ENCODE peak calls at places on chromosomes 3 and 15, in five cellular contexts. T is neural crest cell, M is IMR-90, K is mucosa of descending colon, E is HFFc6. W is an unnamed sample.
A peak's percentile ranks its signal among the peaks of the same experiment; 100 is the strongest.

GRCh38 chr3:22372292-22372949 is 621.4 kb upstream of the ZNF385D start:
- DNase-seq in T (peak; percentile 46), M (no peak), K (peak; percentile 37), E (no peak), W (no peak)

GRCh38 chr15:68817304-68818087 is 3.2 kb downstream of the ANP32A start:
- DNase-seq in T (peak; percentile 35), M (peak; percentile 58), K (peak; percentile 85), E (no peak), W (no peak)

GRCh38 chr3:57556459-57557087 is 499 bp downstream of the PDE12 start:
- DNase-seq in T (no peak), M (no peak), K (peak; percentile 67), E (no peak), W (no peak)

GRCh38 chr3:151199569-151200438 is 3.2 kb downstream of the GPR171 start:
- DNase-seq in T (no peak), M (peak; percentile 24), K (no peak), E (no peak), W (no peak)

GRCh38 chr3:5731100-5731499 is 543.6 kb downstream of the EDEM1 start:
- DNase-seq in T (no peak), M (no peak), K (no peak), E (no peak), W (no peak)

GRCh38 chr3:141998674-141999290 is 122.3 kb downstream of the ATP1B3 start:
- DNase-seq in T (no peak), M (peak; percentile 35), K (no peak), E (peak; percentile 22), W (no peak)

GRCh38 chr15:59166601-59167265 is 39.9 kb upstream of the LDHAL6B start:
- DNase-seq in T (no peak), M (no peak), K (no peak), E (no peak), W (no peak)

GRCh38 chr3:34382859-34383258 is 584.4 kb downstream of the PDCD6IP start:
- DNase-seq in T (no peak), M (no peak), K (no peak), E (no peak), W (no peak)

GRCh38 chr3:38154625-38155255 is 10.6 kb upstream of the OXSR1 start:
- DNase-seq in T (no peak), M (no peak), K (no peak), E (no peak), W (no peak)

GRCh38 chr3:55166577-55167555 is 239.0 kb upstream of the LRTM1 start:
- DNase-seq in T (no peak), M (peak; percentile 57), K (no peak), E (peak; percentile 34), W (no peak)
- TF ChIP-seq CTCF in T (no peak), M (no peak), K (no peak), E (peak; percentile 27), W (no peak)

GRCh38 chr15:42130246-42130986 is 26.0 kb downstream of the PLA2G4F start:
- DNase-seq in T (no peak), M (no peak), K (no peak), E (no peak), W (no peak)
- TF ChIP-seq CTCF in T (no peak), M (no peak), K (no peak), E (no peak), W (no peak)

DNA sequence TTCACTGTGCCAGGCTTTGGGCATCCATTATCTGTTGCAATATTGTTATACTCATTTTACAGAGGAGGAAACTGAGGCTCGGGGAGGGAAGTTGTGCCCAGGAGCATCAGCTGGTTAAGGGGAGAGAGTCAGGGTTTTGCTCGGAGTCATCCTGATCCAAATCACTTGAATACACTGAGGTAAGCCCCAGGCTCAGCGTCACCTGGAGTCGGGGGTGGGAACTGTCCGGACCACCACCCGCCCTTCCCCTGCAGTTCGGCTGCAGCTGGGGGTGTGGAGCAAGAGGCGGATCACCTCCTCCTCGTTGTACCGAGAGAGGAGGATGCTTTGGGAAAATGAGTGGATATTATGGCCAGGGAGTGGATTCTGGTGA is 646 bp downstream of the HRH1 start:
- DNase-seq in T (no peak), M (peak; percentile 38), K (no peak), E (peak; percentile 12), W (no peak)
- TF ChIP-seq CTCF in T (no peak), M (no peak), K (no peak), E (no peak), W (no peak)

GRCh38 chr15:83657549-83657948 is 3.6 kb downstream of the ADAMTSL3 start:
- DNase-seq in T (no peak), M (no peak), K (no peak), E (no peak), W (no peak)
- TF ChIP-seq CTCF in T (peak; percentile 42), M (no peak), K (no peak), E (no peak), W (no peak)

DNA sequence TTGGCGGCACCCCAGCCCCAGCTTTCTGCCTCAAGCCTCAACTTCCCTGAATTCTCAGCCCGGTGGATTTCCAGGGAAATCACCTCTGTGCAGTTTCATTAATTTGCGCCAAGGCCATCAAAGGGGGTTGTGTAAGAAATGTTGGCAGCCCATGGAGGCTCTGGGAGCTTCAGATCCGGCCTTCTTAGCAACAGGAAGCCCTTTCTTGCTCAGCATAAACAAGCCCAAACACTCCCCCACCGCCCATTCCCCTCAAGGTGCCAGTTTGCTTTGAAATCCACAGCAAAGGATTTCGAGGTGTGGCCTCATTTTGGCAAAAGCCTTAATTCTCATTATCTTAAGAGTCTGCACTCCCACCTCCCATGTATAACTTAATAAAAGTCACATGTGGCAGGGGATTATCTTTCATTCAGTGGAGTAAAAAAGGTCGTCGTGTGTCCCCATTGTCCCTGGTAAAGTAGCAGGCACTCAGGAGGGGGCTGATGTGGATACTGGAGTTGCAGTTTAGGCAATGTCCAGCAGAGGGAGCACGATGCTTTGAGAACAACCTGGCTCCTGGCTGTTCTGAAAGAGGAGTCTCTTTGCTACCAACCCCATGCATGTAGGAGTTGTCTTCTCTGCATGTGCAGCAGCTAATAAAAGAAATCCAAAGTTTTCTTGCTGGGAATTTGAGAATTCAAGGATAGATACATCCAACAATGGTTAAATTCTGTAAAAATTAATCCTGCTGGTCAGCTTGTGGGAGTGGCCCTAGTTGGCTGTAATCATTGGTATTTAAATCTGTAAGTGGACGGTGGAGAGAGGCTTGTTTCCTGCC is 39.5 kb downstream of the EBLN2 start:
- DNase-seq in T (peak; percentile 94), M (peak; percentile 75), K (no peak), E (peak; percentile 73), W (peak; percentile 54)
- TF ChIP-seq CTCF in T (peak; percentile 97), M (peak; percentile 87), K (peak; percentile 80), E (peak; percentile 97), W (peak; percentile 93)

DNA sequence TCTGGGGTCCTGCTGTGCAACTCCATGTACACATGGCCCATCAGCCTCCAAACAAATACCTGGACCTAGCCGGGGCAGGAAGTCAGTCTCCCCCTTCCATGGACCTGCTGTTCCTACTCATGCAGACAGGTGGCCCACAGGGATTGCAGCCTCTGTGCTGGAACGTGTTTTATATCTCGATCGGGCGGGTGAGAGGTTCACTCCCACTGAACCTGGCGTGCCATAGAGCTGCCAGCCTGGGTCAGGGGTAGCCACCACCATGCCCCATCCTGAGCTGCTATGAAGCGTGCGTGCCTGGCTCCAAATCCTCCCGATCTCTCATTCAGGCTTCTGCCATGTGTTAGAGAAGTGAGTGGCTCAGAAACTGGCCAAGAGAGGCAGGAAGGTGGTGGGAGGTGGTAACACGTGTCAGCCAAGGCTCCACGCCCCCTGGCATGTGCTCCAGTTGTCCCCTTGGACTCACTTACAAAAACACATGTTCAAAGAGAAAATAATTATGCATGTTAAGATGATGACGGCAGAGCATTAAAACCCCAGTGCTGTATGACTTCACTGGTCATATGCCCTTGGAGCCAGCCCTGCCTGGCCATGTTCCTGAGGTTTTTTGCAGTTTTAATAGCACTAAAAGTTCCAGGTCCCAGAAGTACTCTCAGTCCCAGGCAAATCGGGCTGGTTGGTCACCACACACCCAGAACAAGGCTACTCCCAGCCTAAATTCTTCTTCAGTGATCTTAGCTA is 30.6 kb downstream of the CTSH start:
- DNase-seq in T (no peak), M (no peak), K (no peak), E (peak; percentile 27), W (no peak)
- TF ChIP-seq CTCF in T (peak; percentile 42), M (peak; percentile 29), K (no peak), E (peak; percentile 75), W (peak; percentile 47)

DNA sequence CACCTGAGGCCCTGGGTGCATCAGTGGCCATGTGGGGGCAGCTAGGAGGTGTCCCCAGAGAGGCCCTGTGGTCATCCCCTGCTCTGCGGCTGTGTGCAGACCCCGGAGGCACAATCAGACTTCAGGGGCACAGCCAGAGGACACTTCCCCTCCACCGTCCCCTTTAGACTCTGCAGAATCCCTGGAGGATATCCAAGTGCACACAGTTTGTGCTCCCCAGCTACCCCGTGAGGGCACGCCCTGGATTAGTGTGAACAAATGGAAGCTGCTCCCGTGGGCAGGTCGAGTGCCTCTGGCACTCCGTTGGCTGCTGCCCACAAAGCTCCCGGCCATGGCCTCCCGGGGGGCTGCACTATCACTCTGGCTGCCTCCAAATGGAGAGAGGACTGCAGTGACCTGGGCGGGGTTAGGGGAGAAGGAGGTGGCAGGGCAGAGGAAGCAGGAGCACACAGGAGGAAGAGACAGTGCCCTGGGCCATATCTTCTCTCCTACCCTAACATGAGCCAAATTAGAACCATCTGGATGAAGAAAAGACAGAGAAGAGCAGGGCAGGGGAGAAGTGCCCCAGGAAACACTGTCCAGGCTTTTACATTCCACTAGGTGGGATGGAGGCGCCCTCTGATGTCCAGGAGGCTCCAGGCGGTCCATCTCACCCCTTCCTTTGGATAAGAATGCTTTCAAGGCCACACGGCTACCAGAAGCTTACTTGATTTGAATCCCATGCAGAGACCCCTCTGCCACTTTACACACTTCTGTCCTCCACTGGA is 29.5 kb upstream of the ACAD9 start:
- DNase-seq in T (no peak), M (no peak), K (no peak), E (peak; percentile 26), W (no peak)
- TF ChIP-seq CTCF in T (no peak), M (peak; percentile 19), K (no peak), E (peak; percentile 43), W (peak; percentile 19)